ENCODE peak calls at places on chromosomes 13 and 19, in ten cellular contexts. One of them, this sample, is unnamed.

GRCh38 chr13:101326710-101327109 is 89.6 kb downstream of the NALCN start:
- DNase-seq in dorsolateral prefrontal cortex: no peak
- DNase-seq in caudate nucleus: no peak
- DNase-seq in psoas muscle: no peak
- DNase-seq in naive thymus-derived CD4-positive, alpha-beta T cell: no peak
- DNase-seq in RWPE1: no peak
- DNase-seq in uterus: no peak
- DNase-seq in mammary epithelial cell: no peak
- DNase-seq in GM23338: no peak
- DNase-seq in left ventricle myocardium inferior: no peak
- DNase-seq in this sample: no peak

GRCh38 chr13:69553976-69554375 is 553.6 kb upstream of the ATXN8OS start:
- DNase-seq in dorsolateral prefrontal cortex: no peak
- DNase-seq in caudate nucleus: no peak
- DNase-seq in psoas muscle: no peak
- DNase-seq in naive thymus-derived CD4-positive, alpha-beta T cell: no peak
- DNase-seq in RWPE1: no peak
- DNase-seq in uterus: no peak
- DNase-seq in mammary epithelial cell: no peak
- DNase-seq in GM23338: no peak
- DNase-seq in left ventricle myocardium inferior: no peak
- DNase-seq in this sample: no peak

GRCh38 chr19:57123882-57124281 is 4.1 kb downstream of the USP29 start:
- DNase-seq in dorsolateral prefrontal cortex: no peak
- DNase-seq in caudate nucleus: no peak
- DNase-seq in psoas muscle: no peak
- DNase-seq in naive thymus-derived CD4-positive, alpha-beta T cell: no peak
- DNase-seq in RWPE1: no peak
- DNase-seq in uterus: no peak
- DNase-seq in mammary epithelial cell: no peak
- DNase-seq in GM23338: no peak
- DNase-seq in left ventricle myocardium inferior: no peak
- DNase-seq in this sample: no peak

GRCh38 chr19:49631279-49631588 is 8.7 kb downstream of the RRAS start:
- DNase-seq in dorsolateral prefrontal cortex: no peak
- DNase-seq in caudate nucleus: no peak
- DNase-seq in psoas muscle: no peak
- DNase-seq in naive thymus-derived CD4-positive, alpha-beta T cell: no peak
- DNase-seq in RWPE1: no peak
- DNase-seq in uterus: no peak
- DNase-seq in mammary epithelial cell: no peak
- DNase-seq in GM23338: no peak
- DNase-seq in left ventricle myocardium inferior: no peak
- DNase-seq in this sample: no peak

GRCh38 chr19:28794301-28794700 is 418.6 kb downstream of the UQCRFS1 start:
- DNase-seq in dorsolateral prefrontal cortex: no peak
- DNase-seq in caudate nucleus: no peak
- DNase-seq in psoas muscle: no peak
- DNase-seq in naive thymus-derived CD4-positive, alpha-beta T cell: no peak
- DNase-seq in RWPE1: no peak
- DNase-seq in uterus: no peak
- DNase-seq in mammary epithelial cell: no peak
- DNase-seq in GM23338: no peak
- DNase-seq in left ventricle myocardium inferior: no peak
- DNase-seq in this sample: no peak

GRCh38 chr19:38152461-38153379 is 71.3 kb downstream of the DPF1 start:
- DNase-seq in dorsolateral prefrontal cortex: peak
- DNase-seq in caudate nucleus: no peak
- DNase-seq in psoas muscle: no peak
- DNase-seq in naive thymus-derived CD4-positive, alpha-beta T cell: no peak
- DNase-seq in RWPE1: peak
- DNase-seq in uterus: no peak
- DNase-seq in mammary epithelial cell: no peak
- DNase-seq in GM23338: no peak
- DNase-seq in left ventricle myocardium inferior: peak
- DNase-seq in this sample: no peak

GRCh38 chr19:3374369-3375112 is 8.2 kb downstream of the NFIC start:
- DNase-seq in dorsolateral prefrontal cortex: no peak
- DNase-seq in caudate nucleus: no peak
- DNase-seq in psoas muscle: peak
- DNase-seq in naive thymus-derived CD4-positive, alpha-beta T cell: no peak
- DNase-seq in RWPE1: no peak
- DNase-seq in uterus: peak
- DNase-seq in mammary epithelial cell: no peak
- DNase-seq in GM23338: no peak
- DNase-seq in left ventricle myocardium inferior: peak
- DNase-seq in this sample: no peak

GRCh38 chr13:106003651-106004050 is 531.8 kb downstream of the EFNB2 start:
- DNase-seq in dorsolateral prefrontal cortex: no peak
- DNase-seq in caudate nucleus: no peak
- DNase-seq in psoas muscle: no peak
- DNase-seq in naive thymus-derived CD4-positive, alpha-beta T cell: no peak
- DNase-seq in RWPE1: no peak
- DNase-seq in uterus: no peak
- DNase-seq in mammary epithelial cell: no peak
- DNase-seq in GM23338: no peak
- DNase-seq in left ventricle myocardium inferior: no peak
- DNase-seq in this sample: no peak

GRCh38 chr19:17341845-17342244 is 4.5 kb downstream of the GTPBP3 start:
- DNase-seq in dorsolateral prefrontal cortex: no peak
- DNase-seq in caudate nucleus: no peak
- DNase-seq in psoas muscle: no peak
- DNase-seq in naive thymus-derived CD4-positive, alpha-beta T cell: no peak
- DNase-seq in RWPE1: no peak
- DNase-seq in uterus: no peak
- DNase-seq in mammary epithelial cell: no peak
- DNase-seq in GM23338: no peak
- DNase-seq in left ventricle myocardium inferior: no peak
- DNase-seq in this sample: no peak

GRCh38 chr19:17339088-17339741 is 1.9 kb downstream of the GTPBP3 start:
- DNase-seq in dorsolateral prefrontal cortex: no peak
- DNase-seq in caudate nucleus: no peak
- DNase-seq in psoas muscle: no peak
- DNase-seq in naive thymus-derived CD4-positive, alpha-beta T cell: no peak
- DNase-seq in RWPE1: peak
- DNase-seq in uterus: no peak
- DNase-seq in mammary epithelial cell: no peak
- DNase-seq in GM23338: peak
- DNase-seq in left ventricle myocardium inferior: no peak
- DNase-seq in this sample: no peak

GRCh38 chr19:17340871-17341357 is 3.6 kb downstream of the GTPBP3 start:
- DNase-seq in dorsolateral prefrontal cortex: no peak
- DNase-seq in caudate nucleus: no peak
- DNase-seq in psoas muscle: peak
- DNase-seq in naive thymus-derived CD4-positive, alpha-beta T cell: no peak
- DNase-seq in RWPE1: no peak
- DNase-seq in uterus: no peak
- DNase-seq in mammary epithelial cell: no peak
- DNase-seq in GM23338: peak
- DNase-seq in left ventricle myocardium inferior: no peak
- DNase-seq in this sample: no peak

GRCh38 chr19:17341386-17341785 is 4.0 kb downstream of the GTPBP3 start:
- DNase-seq in dorsolateral prefrontal cortex: no peak
- DNase-seq in caudate nucleus: no peak
- DNase-seq in psoas muscle: peak
- DNase-seq in naive thymus-derived CD4-positive, alpha-beta T cell: no peak
- DNase-seq in RWPE1: no peak
- DNase-seq in uterus: no peak
- DNase-seq in mammary epithelial cell: no peak
- DNase-seq in GM23338: no peak
- DNase-seq in left ventricle myocardium inferior: no peak
- DNase-seq in this sample: no peak

GRCh38 chr19:17340302-17340870 is 3.0 kb downstream of the GTPBP3 start:
- DNase-seq in dorsolateral prefrontal cortex: no peak
- DNase-seq in caudate nucleus: no peak
- DNase-seq in psoas muscle: no peak
- DNase-seq in naive thymus-derived CD4-positive, alpha-beta T cell: no peak
- DNase-seq in RWPE1: no peak
- DNase-seq in uterus: no peak
- DNase-seq in mammary epithelial cell: no peak
- DNase-seq in GM23338: peak
- DNase-seq in left ventricle myocardium inferior: no peak
- DNase-seq in this sample: no peak
- H3K27ac ChIP-seq in dorsolateral prefrontal cortex: no peak
- H3K27ac ChIP-seq in caudate nucleus: no peak
- H3K27ac ChIP-seq in psoas muscle: no peak
- H3K27ac ChIP-seq in naive thymus-derived CD4-positive, alpha-beta T cell: no peak
- H3K27ac ChIP-seq in RWPE1: peak
- H3K27ac ChIP-seq in uterus: no peak
- H3K27ac ChIP-seq in mammary epithelial cell: no peak
- H3K27ac ChIP-seq in GM23338: peak
- H3K27ac ChIP-seq in left ventricle myocardium inferior: no peak
- H3K27ac ChIP-seq in this sample: no peak

DNA sequence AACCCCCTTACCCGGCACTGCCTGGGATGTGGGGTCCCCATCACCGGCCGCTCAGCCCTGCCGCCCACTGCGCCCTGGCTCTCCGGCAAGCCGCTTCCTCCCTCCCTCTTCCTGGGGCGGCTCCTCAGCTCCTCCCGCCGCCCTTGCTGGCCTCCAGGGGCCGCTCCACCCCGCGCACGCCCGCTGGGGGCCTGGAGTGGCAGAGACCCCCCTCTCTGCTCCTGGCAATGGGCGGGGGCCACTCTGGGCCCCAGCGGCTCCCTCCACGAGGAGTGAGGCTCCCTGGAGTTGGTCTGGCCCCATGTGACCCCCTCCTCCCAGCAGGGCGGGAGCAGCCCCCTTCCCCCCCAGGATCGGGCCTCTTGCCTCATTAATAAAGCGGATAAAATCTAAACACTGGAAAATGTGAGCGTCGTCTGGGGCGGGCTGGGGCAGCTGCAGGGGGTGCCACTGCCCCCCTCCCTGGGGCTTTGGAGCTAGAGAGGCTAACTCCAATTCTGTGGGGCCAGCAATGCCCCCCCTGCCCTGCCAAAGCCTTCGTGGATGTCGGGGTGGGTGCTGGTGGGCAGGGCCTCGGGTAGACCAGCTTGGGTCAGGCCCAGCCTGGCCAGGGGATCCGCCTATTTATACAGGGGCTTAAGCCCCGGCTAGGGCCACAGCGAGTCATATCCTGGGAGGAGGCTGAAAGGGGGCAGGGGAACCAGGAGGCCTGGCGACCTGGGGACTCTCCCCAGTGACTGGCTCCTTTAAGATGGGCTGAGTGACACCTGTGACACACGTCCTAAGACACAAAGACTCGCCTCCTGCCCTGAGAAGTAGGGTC is at the start of gene PTGER1:
- DNase-seq in dorsolateral prefrontal cortex: no peak
- DNase-seq in caudate nucleus: no peak
- DNase-seq in psoas muscle: no peak
- DNase-seq in naive thymus-derived CD4-positive, alpha-beta T cell: no peak
- DNase-seq in RWPE1: no peak
- DNase-seq in uterus: no peak
- DNase-seq in mammary epithelial cell: peak
- DNase-seq in GM23338: peak
- DNase-seq in left ventricle myocardium inferior: no peak
- DNase-seq in this sample: no peak
- H3K27ac ChIP-seq in dorsolateral prefrontal cortex: no peak
- H3K27ac ChIP-seq in caudate nucleus: no peak
- H3K27ac ChIP-seq in psoas muscle: no peak
- H3K27ac ChIP-seq in naive thymus-derived CD4-positive, alpha-beta T cell: no peak
- H3K27ac ChIP-seq in RWPE1: peak
- H3K27ac ChIP-seq in uterus: peak
- H3K27ac ChIP-seq in mammary epithelial cell: no peak
- H3K27ac ChIP-seq in GM23338: no peak
- H3K27ac ChIP-seq in left ventricle myocardium inferior: no peak
- H3K27ac ChIP-seq in this sample: no peak

GRCh38 chr13:36919206-36919832 is 719 bp downstream of the SMAD9 start:
- DNase-seq in dorsolateral prefrontal cortex: no peak
- DNase-seq in caudate nucleus: no peak
- DNase-seq in psoas muscle: no peak
- DNase-seq in naive thymus-derived CD4-positive, alpha-beta T cell: no peak
- DNase-seq in RWPE1: peak
- DNase-seq in uterus: peak
- DNase-seq in mammary epithelial cell: peak
- DNase-seq in GM23338: peak
- DNase-seq in left ventricle myocardium inferior: peak
- DNase-seq in this sample: no peak
- H3K27ac ChIP-seq in dorsolateral prefrontal cortex: peak
- H3K27ac ChIP-seq in caudate nucleus: peak
- H3K27ac ChIP-seq in psoas muscle: peak
- H3K27ac ChIP-seq in naive thymus-derived CD4-positive, alpha-beta T cell: no peak
- H3K27ac ChIP-seq in RWPE1: no peak
- H3K27ac ChIP-seq in uterus: peak
- H3K27ac ChIP-seq in mammary epithelial cell: no peak
- H3K27ac ChIP-seq in GM23338: no peak
- H3K27ac ChIP-seq in left ventricle myocardium inferior: peak
- H3K27ac ChIP-seq in this sample: no peak

GRCh38 chr13:35475960-35476943 is at the start of gene MAB21L1:
- DNase-seq in dorsolateral prefrontal cortex: peak
- DNase-seq in caudate nucleus: no peak
- DNase-seq in psoas muscle: peak
- DNase-seq in naive thymus-derived CD4-positive, alpha-beta T cell: peak
- DNase-seq in RWPE1: no peak
- DNase-seq in uterus: no peak
- DNase-seq in mammary epithelial cell: peak
- DNase-seq in GM23338: peak
- DNase-seq in left ventricle myocardium inferior: no peak
- DNase-seq in this sample: no peak

GRCh38 chr13:35472308-35473008 is 4.0 kb downstream of the MAB21L1 start:
- DNase-seq in dorsolateral prefrontal cortex: no peak
- DNase-seq in caudate nucleus: no peak
- DNase-seq in psoas muscle: peak
- DNase-seq in naive thymus-derived CD4-positive, alpha-beta T cell: no peak
- DNase-seq in RWPE1: no peak
- DNase-seq in uterus: no peak
- DNase-seq in mammary epithelial cell: no peak
- DNase-seq in GM23338: peak
- DNase-seq in left ventricle myocardium inferior: no peak
- DNase-seq in this sample: no peak

GRCh38 chr13:35478384-35479222 is 2.1 kb upstream of the MAB21L1 start:
- DNase-seq in dorsolateral prefrontal cortex: no peak
- DNase-seq in caudate nucleus: no peak
- DNase-seq in psoas muscle: peak
- DNase-seq in naive thymus-derived CD4-positive, alpha-beta T cell: no peak
- DNase-seq in RWPE1: no peak
- DNase-seq in uterus: no peak
- DNase-seq in mammary epithelial cell: no peak
- DNase-seq in GM23338: peak
- DNase-seq in left ventricle myocardium inferior: no peak
- DNase-seq in this sample: no peak

GRCh38 chr13:35474551-35474950 is 1.9 kb downstream of the MAB21L1 start:
- DNase-seq in dorsolateral prefrontal cortex: no peak
- DNase-seq in caudate nucleus: no peak
- DNase-seq in psoas muscle: no peak
- DNase-seq in naive thymus-derived CD4-positive, alpha-beta T cell: no peak
- DNase-seq in RWPE1: no peak
- DNase-seq in uterus: no peak
- DNase-seq in mammary epithelial cell: no peak
- DNase-seq in GM23338: peak
- DNase-seq in left ventricle myocardium inferior: no peak
- DNase-seq in this sample: no peak

DNA sequence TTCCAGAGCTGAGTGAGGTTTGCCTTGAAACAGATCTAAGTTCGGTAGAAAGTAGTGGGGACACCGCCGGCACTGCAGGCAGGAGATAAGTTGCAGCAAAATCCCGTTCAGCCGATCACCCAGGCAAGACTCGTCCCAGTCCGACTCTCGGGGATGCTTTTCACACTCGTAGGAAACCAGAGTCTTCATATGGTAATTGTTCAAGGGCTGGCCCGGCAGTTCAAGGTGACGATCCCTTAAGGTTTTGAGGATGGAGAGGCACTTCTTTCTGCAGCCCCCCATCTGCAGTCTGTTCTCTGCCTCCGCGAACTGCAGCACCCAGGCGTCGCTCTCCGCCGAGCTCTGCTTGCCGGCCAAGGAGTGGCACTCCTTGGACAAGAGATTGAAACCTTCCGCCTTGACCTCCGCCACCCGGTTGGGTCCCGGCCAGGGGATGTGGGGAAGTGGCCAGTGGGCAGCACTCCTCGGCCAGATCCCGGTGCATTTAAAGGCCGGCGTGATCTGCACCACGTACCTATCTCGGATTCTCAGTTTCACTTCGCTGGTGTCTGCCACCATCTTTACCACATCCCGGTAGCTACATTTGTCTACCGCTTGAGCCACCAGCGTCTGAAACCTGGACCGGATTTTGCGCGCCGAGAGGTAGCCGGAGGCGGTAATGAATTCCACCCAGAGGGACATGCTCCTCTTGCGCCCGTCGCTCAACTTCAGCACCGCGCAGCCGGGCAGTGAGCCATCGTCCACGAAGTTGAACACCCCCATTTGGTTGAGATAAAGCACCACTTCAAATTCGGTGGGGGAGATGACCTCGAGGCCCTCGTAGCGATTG is 1.1 kb downstream of the MAB21L1 start:
- DNase-seq in dorsolateral prefrontal cortex: no peak
- DNase-seq in caudate nucleus: no peak
- DNase-seq in psoas muscle: peak
- DNase-seq in naive thymus-derived CD4-positive, alpha-beta T cell: no peak
- DNase-seq in RWPE1: no peak
- DNase-seq in uterus: no peak
- DNase-seq in mammary epithelial cell: peak
- DNase-seq in GM23338: peak
- DNase-seq in left ventricle myocardium inferior: no peak
- DNase-seq in this sample: no peak
- H3K27ac ChIP-seq in dorsolateral prefrontal cortex: peak
- H3K27ac ChIP-seq in caudate nucleus: no peak
- H3K27ac ChIP-seq in psoas muscle: peak
- H3K27ac ChIP-seq in naive thymus-derived CD4-positive, alpha-beta T cell: no peak
- H3K27ac ChIP-seq in RWPE1: no peak
- H3K27ac ChIP-seq in uterus: no peak
- H3K27ac ChIP-seq in mammary epithelial cell: no peak
- H3K27ac ChIP-seq in GM23338: no peak
- H3K27ac ChIP-seq in left ventricle myocardium inferior: peak
- H3K27ac ChIP-seq in this sample: no peak

This sample was measured in iPS DF 6.9.